ENCODE peak calls at places on chromosomes 2 and 18, in four cellular contexts. O, W, C and N are unnamed samples.

GRCh38 chr2:70553334-70553583 is 367 bp downstream of the TGFA start:
- DNase-seq in O (no peak), W (peak), C (no peak), N (no peak)

GRCh38 chr2:215664847-215665525 is 229.1 kb upstream of the FN1 start:
- DNase-seq in O (no peak), W (peak), C (no peak), N (peak)

GRCh38 chr18:72530622-72531021 is 13.5 kb downstream of the CBLN2 start:
- DNase-seq in O (no peak), W (no peak), C (no peak), N (no peak)

GRCh38 chr18:986071-986470 is 81.4 kb downstream of the ADCYAP1 start:
- DNase-seq in O (no peak), W (no peak), C (no peak), N (no peak)

GRCh38 chr2:114128725-114129124 is 238.8 kb downstream of the ACTR3 start:
- DNase-seq in O (no peak), W (no peak), C (no peak), N (no peak)

GRCh38 chr2:17331636-17332035 is 186.6 kb downstream of the RAD51AP2 start:
- DNase-seq in O (no peak), W (no peak), C (no peak), N (no peak)

GRCh38 chr2:200319587-200320337 is 13.3 kb downstream of the SPATS2L start:
- DNase-seq in O (no peak), W (no peak), C (no peak), N (no peak)

GRCh38 chr18:21262979-21263378 is 20.9 kb downstream of the GREB1L start:
- DNase-seq in O (no peak), W (no peak), C (no peak), N (no peak)

GRCh38 chr2:200274116-200275075 is 32.1 kb upstream of the SPATS2L start:
- DNase-seq in O (no peak), W (no peak), C (no peak), N (no peak)

GRCh38 chr2:8656160-8656641 is 25.7 kb upstream of the ID2 start:
- DNase-seq in O (no peak), W (no peak), C (no peak), N (no peak)

GRCh38 chr2:61671561-61672315 is 133.6 kb upstream of the XPO1 start:
- DNase-seq in O (no peak), W (no peak), C (no peak), N (no peak)

DNA sequence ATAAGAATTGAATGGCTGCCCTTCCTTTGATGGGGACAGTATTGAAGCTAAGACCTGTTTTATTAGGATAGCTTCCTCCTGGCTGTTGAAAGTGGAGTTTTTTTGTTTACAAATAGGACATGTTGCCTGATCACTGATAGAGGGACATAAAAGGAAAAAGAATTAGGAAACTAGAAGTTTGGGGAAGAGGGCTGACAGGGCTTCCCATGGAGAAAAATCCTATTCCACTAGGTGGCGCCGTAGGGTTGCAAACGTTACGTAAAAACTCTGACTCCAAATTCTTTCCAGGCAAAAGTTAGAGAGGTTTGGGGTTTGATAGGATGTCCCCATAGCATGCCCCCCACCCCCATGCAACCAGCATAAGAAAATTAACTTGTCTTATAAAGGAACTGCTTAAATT is 11.1 kb upstream of the RBFA start:
- DNase-seq in O (no peak), W (no peak), C (peak), N (no peak)
- TF ChIP-seq CTCF in O (peak), W (peak), C (no peak), N (peak)

GRCh38 chr2:36530983-36531354 is 67.0 kb downstream of the FEZ2 start:
- DNase-seq in O (no peak), W (peak), C (no peak), N (peak)
- TF ChIP-seq CTCF in O (no peak), W (no peak), C (no peak), N (no peak)

DNA sequence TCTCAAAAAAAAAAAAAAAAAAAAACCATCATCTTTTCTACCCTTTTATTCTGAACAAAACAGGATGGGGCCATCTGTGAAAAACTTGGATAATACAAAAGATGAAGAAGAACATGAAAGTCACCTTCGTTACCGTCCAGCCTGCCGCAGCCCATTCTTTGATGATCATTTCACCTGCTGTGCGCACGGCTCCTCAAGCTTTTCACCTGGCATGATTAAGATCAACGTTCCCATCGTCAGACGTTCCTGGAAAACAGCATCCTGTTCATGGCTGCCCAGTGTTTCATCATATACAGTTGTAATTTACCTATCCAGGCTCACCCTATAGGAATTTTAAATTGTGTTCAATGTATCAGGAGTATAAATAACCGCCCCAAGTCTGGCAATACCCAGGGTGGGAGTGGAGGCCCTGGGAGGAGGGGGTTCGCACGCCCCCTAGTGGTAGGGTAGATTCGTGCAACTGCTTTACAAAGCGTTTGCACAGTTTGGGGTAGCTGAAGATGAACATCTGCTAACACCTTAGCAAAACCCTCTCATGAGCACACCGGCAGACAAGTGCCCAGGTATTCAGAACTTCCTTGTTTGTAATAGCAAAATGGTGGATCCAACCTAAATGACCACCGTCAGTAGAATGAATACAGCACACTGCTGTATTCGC is 49.0 kb upstream of the GLI2 start:
- DNase-seq in O (no peak), W (no peak), C (no peak), N (no peak)
- TF ChIP-seq CTCF in O (peak), W (peak), C (no peak), N (peak)

GRCh38 chr2:53515435-53516332 is 251.9 kb upstream of the CHAC2 start:
- DNase-seq in O (no peak), W (no peak), C (peak), N (no peak)
- TF ChIP-seq CTCF in O (no peak), W (no peak), C (no peak), N (no peak)

DNA sequence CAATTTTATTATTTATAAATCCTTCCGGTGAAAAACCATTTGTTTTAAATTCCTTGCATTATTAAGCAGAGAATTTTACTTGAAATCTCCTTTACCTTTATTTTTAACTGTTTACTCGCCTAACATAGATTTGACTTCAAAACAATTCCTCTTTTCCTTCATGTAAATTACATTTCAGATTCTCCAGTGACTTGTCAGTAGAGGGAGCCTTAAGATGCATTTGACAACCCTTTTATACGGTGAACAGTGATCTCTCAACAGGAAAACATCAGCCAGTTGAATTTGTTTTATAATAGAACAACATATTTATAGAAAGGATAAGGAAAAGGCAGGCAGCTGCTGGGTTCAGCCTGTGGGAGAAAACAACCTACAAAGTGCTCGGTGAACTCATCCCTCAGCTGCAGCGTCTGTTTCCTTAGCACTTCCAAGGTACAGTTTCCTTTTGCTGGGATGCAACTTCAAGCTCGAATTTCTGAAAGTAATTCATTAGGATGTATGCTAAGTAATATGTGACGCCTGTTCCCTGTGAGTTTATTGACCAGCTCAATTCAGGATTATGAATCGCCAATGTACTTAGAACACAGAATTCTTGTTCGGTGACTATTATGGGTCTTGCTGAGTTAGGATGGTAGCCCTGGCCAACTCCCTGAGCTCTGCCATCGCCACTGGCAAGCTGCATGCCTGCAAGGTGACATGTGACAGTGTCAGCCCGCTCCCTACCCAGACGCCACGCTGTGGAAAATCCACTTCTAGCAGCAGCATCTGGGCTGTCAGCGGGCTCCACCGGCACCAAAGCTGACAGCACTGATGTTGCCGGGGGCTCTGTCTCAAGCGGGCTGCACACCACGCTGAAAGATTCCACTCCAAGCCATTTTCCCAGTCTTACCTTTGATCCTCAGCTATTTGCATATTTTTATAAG is 100.9 kb downstream of the MYT1L start:
- DNase-seq in O (no peak), W (no peak), C (no peak), N (no peak)
- TF ChIP-seq CTCF in O (no peak), W (no peak), C (no peak), N (no peak)